ENCODE peak calls at places on chromosome 9, in four cellular contexts. P is K562, E is H1, R is HepG2. Q is an unnamed sample.

GRCh38 chr9:14027114-14027812 is 286.7 kb downstream of the NFIB start:
- DNase-seq in P (no peak), E (no peak), R (no peak), Q (no peak)

GRCh38 chr9:68705636-68706578 is 867 bp downstream of the PIP5K1B start:
- DNase-seq in P (peak; percentile 49), E (no peak), R (peak; percentile 46), Q (peak; percentile 20)

GRCh38 chr9:110217656-110218099 is 9.7 kb upstream of the C9orf152 start:
- DNase-seq in P (no peak), E (no peak), R (peak; percentile 52), Q (no peak)

GRCh38 chr9:99345451-99345850 is 123.4 kb downstream of the SEC61B start:
- DNase-seq in P (no peak), E (no peak), R (no peak), Q (no peak)

GRCh38 chr9:10612649-10613398 is at the start of gene PTPRD:
- DNase-seq in P (peak; percentile 3), E (peak; percentile 43), R (peak; percentile 32), Q (peak; percentile 79)

GRCh38 chr9:77946969-77947368 is 84.6 kb downstream of the GNAQ start:
- DNase-seq in P (no peak), E (no peak), R (no peak), Q (no peak)

GRCh38 chr9:121984726-121985402 is 108.2 kb downstream of the TTLL11 start:
- DNase-seq in P (no peak), E (no peak), R (no peak), Q (no peak)

GRCh38 chr9:15104826-15105420 is 194.7 kb upstream of the FREM1 start:
- DNase-seq in P (peak; percentile 25), E (no peak), R (peak; percentile 47), Q (peak; percentile 24)

GRCh38 chr9:121277518-121278275 is 9.7 kb downstream of the GSN start:
- DNase-seq in P (no peak), E (no peak), R (no peak), Q (no peak)

GRCh38 chr9:97900738-97901565 is 21.3 kb downstream of the TRMO start:
- DNase-seq in P (peak; percentile 61), E (no peak), R (peak; percentile 28), Q (no peak)

GRCh38 chr9:112015736-112016135 is 119.1 kb downstream of the UGCG start:
- DNase-seq in P (no peak), E (no peak), R (no peak), Q (no peak)

GRCh38 chr9:130200038-130200979 is 28.1 kb downstream of the NCS1 start:
- DNase-seq in P (no peak), E (no peak), R (no peak), Q (no peak)

GRCh38 chr9:108761530-108762347 is 94.0 kb downstream of the ACTL7B start:
- DNase-seq in P (peak; percentile 81), E (peak; percentile 21), R (peak; percentile 47), Q (peak; percentile 65)

GRCh38 chr9:21590058-21590996 is 108.2 kb upstream of the IFNE start:
- DNase-seq in P (no peak), E (no peak), R (no peak), Q (no peak)

GRCh38 chr9:90044710-90045151 is 439.9 kb downstream of the GADD45G start:
- DNase-seq in P (no peak), E (no peak), R (peak; percentile 5), Q (no peak)

GRCh38 chr9:92242115-92242778 is 51.2 kb downstream of the IARS1 start:
- DNase-seq in P (no peak), E (no peak), R (no peak), Q (no peak)

GRCh38 chr9:80906728-80907127 is 782.6 kb downstream of the TLE1 start:
- DNase-seq in P (no peak), E (no peak), R (no peak), Q (no peak)

GRCh38 chr9:19493174-19493811 is 84.5 kb downstream of the ACER2 start:
- DNase-seq in P (peak; percentile 37), E (peak; percentile 31), R (peak; percentile 15), Q (peak; percentile 60)

GRCh38 chr9:93501406-93501805 is 48.0 kb upstream of the FAM120AOS start:
- DNase-seq in P (no peak), E (no peak), R (no peak), Q (no peak)

GRCh38 chr9:109880276-109881169 is 100.5 kb downstream of the PALM2AKAP2 start:
- DNase-seq in P (peak; percentile 63), E (peak; percentile 39), R (peak; percentile 7), Q (peak; percentile 56)

GRCh38 chr9:19173598-19174125 is 46.4 kb upstream of the PLIN2 start:
- DNase-seq in P (no peak), E (no peak), R (peak; percentile 70), Q (no peak)

DNA sequence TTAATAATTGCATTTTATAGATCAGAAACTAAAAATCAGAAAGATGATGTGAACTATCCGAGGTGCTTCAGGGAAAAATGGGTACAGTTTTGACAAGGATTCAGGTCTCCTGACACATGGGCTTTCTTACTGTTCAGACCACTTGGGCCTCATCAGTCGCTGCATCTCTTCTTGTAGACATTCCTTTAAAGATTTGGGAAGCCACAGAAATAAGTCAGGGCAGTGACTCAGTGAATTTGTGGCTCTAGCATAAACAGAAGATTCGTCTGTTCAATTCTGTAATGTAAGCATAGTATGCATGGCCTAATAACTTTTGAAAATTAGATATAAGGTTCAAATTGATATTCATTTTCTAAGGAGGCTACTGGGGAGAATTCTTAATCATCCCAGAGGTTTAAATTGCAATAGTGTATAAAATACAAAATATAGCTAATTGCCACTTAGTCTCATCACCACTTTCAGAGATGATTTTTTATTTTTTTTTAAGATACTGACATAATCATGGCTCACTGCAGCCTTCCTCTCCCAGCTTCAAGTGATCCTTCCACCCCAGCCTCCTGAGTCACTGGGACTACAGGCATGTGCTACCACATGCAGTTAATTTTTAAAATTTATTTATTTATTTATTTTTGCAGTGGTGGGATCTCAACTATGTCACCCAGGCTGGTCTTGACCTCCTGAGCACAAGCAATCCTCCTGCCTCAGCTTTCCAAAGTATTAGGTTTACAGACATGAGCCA is 48.9 kb downstream of the RASEF start:
- DNase-seq in P (no peak), E (no peak), R (no peak), Q (no peak)
- TF ChIP-seq JUN in P (no peak), E (no peak), R (no peak), Q (no peak)

GRCh38 chr9:4691794-4692193 is 12.4 kb downstream of the CDC37L1 start:
- DNase-seq in P (no peak), E (no peak), R (no peak), Q (no peak)

GRCh38 chr9:4689013-4689412 is 9.6 kb downstream of the CDC37L1 start:
- DNase-seq in P (no peak), E (no peak), R (no peak), Q (no peak)

GRCh38 chr9:4690144-4690543 is 10.8 kb downstream of the CDC37L1 start:
- DNase-seq in P (no peak), E (no peak), R (no peak), Q (no peak)

GRCh38 chr9:4686584-4686983 is 7.2 kb downstream of the CDC37L1 start:
- DNase-seq in P (no peak), E (no peak), R (no peak), Q (no peak)

GRCh38 chr9:4689687-4690104 is 10.3 kb downstream of the CDC37L1 start:
- DNase-seq in P (no peak), E (no peak), R (no peak), Q (no peak)
- TF ChIP-seq ATF3 in P (no peak), E (no peak), R (no peak), Q (no peak)

GRCh38 chr9:128139621-128140020 is 9.6 kb upstream of the LCN2 start:
- DNase-seq in P (no peak), E (no peak), R (no peak), Q (no peak)

GRCh38 chr9:128138001-128138400 is 10.5 kb upstream of the PTGES2 start:
- DNase-seq in P (no peak), E (no peak), R (no peak), Q (no peak)

GRCh38 chr9:128141604-128142003 is 7.6 kb upstream of the LCN2 start:
- DNase-seq in P (no peak), E (no peak), R (no peak), Q (no peak)

GRCh38 chr9:128142061-128142460 is 7.2 kb upstream of the LCN2 start:
- DNase-seq in P (no peak), E (no peak), R (no peak), Q (no peak)

DNA sequence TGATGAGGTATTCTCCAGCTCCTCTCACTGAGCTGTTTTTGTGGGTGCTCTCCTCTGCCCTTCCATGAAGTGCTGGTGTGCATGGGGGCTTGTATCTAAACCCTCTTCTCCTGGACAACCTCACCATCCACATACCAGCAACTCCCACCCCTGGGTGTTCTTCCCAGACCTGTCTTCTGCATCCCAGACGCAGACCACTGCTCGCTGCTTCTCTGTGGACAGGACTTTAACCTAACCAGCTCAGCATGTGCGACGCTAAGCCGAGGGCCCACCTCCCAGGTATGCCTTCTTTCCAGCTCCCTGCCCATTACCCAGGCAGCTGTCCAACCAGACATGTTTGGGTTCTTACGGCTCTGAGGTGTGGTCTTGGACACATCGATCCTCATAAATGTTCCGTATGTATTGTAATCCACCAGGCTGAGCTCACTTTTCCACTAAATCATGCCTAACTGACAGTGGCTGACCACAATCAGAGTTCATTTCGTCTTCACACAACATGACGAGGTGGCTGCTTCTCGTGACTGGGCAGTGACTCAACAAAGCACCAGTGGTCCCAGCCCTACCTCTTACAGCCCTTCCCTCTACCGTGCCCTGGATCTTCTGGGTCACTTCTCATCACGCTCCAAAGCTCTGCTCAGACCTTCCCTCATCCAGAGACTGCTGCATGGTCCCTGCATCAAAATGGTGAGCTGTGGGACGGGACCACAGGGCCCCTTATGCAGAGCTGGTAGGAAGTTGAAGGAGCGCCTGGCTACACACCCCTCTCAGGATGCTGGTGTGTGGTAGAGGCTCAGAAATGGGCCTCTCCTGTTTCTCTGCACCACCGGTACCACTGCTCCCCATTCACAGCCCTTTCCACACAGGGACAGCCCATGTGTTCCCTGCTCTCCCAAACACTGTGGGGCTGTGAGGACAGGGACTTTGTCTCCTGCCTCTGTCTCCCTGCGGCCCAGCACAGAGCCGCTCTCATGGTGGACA is 9.6 kb upstream of the PTGES2 start:
- DNase-seq in P (peak; percentile 16), E (no peak), R (no peak), Q (no peak)
- TF ChIP-seq JUN in P (no peak), E (no peak), R (no peak), Q (no peak)

GRCh38 chr9:136784249-136784996 is 6.7 kb upstream of the TMEM141 start:
- DNase-seq in P (peak; percentile 59), E (no peak), R (no peak), Q (no peak)
- TF ChIP-seq ATF3 in P (no peak), E (no peak), R (no peak), Q (no peak)